ENCODE peak calls at places on chromosomes 13 and 19, in seven cellular contexts. R is CD8-positive, alpha-beta T cell; M is neural progenitor cell; Z is psoas muscle; E is ovary; B is body of pancreas; T is uterus. H is an unnamed sample. For H3K27me3, the result is how much of the 10 kb centered on the place peaks cover.

GRCh38 chr19:51602189-51602854 is 27.9 kb downstream of the SIGLEC5 start:
- DNase-seq in R (no peak), E (no peak), Z (no peak), B (no peak), T (no peak), M (no peak), H (no peak)

GRCh38 chr13:110017379-110017778 is 231.0 kb upstream of the IRS2 start:
- DNase-seq in R (no peak), B (peak), M (no peak), E (no peak), Z (no peak), T (no peak), H (no peak)

GRCh38 chr13:52809310-52809769 is 39.1 kb downstream of the PCDH8 start:
- DNase-seq in Z (no peak), T (no peak), M (peak), E (no peak), B (peak), R (peak), H (no peak)

GRCh38 chr19:56153507-56153906 is 12.4 kb downstream of the ZNF444 start:
- DNase-seq in B (peak), M (peak), R (no peak), Z (no peak), T (no peak), E (no peak), H (no peak)

GRCh38 chr13:110109910-110110309 is 197.0 kb downstream of the COL4A1 start:
- DNase-seq in E (peak), Z (peak), R (no peak), T (peak), M (peak), B (peak), H (peak)

GRCh38 chr19:5171711-5172110 is 168.9 kb downstream of the PTPRS start:
- DNase-seq in T (no peak), R (no peak), E (no peak), B (no peak), M (no peak), Z (no peak), H (no peak)

GRCh38 chr13:110208116-110208515 is 98.8 kb downstream of the COL4A1 start:
- DNase-seq in B (no peak), Z (no peak), T (no peak), E (no peak), M (no peak), R (no peak), H (no peak)

GRCh38 chr13:95641961-95642621 is 2.4 kb downstream of the DZIP1 start:
- DNase-seq in M (peak), B (peak), T (peak), Z (peak), E (peak), R (no peak), H (no peak)

GRCh38 chr13:27472941-27473340 is 22.6 kb upstream of the MTIF3 start:
- DNase-seq in Z (no peak), T (no peak), M (no peak), E (no peak), B (no peak), R (no peak), H (no peak)

GRCh38 chr19:5234412-5234811 is 106.2 kb downstream of the PTPRS start:
- DNase-seq in R (no peak), E (no peak), T (no peak), B (no peak), Z (peak), M (no peak), H (no peak)

GRCh38 chr19:41328157-41328817 is 18.3 kb downstream of the CCDC97 start:
- DNase-seq in Z (no peak), M (no peak), E (no peak), B (no peak), T (no peak), R (no peak), H (no peak)

GRCh38 chr13:47092202-47092601 is 195.3 kb upstream of the HTR2A start:
- DNase-seq in E (no peak), B (no peak), T (no peak), R (no peak), M (no peak), Z (no peak), H (no peak)

GRCh38 chr19:35266904-35267817 is 1.6 kb upstream of the USF2 start:
- DNase-seq in Z (peak), B (peak), M (peak), R (peak), T (peak), E (peak), H (peak)

GRCh38 chr19:49574206-49574755 is 6.1 kb downstream of the NOSIP start:
- DNase-seq in T (no peak), R (no peak), M (no peak), B (no peak), Z (no peak), E (no peak), H (no peak)

GRCh38 chr19:7748756-7749155 is 1.4 kb upstream of the CD209 start:
- DNase-seq in T (no peak), E (no peak), R (no peak), Z (no peak), M (no peak), B (peak), H (no peak)

GRCh38 chr13:77990973-77991372 is 72.3 kb upstream of the EDNRB start:
- DNase-seq in Z (no peak), E (no peak), T (no peak), M (no peak), R (no peak), B (no peak), H (no peak)

GRCh38 chr13:59497845-59498244 is 665.9 kb downstream of the DIAPH3 start:
- DNase-seq in E (no peak), B (no peak), T (no peak), Z (no peak), M (no peak), R (no peak), H (no peak)

GRCh38 chr19:38714354-38714778 is 29.9 kb downstream of the CAPN12 start:
- DNase-seq in E (no peak), Z (no peak), T (no peak), M (no peak), R (no peak), B (peak), H (no peak)

GRCh38 chr19:35297515-35297848 is 5.5 kb downstream of the MAG start:
- DNase-seq in T (no peak), E (no peak), B (no peak), R (no peak), Z (no peak), M (no peak), H (no peak)

GRCh38 chr13:114106991-114107685 is 25.3 kb downstream of the RASA3 start:
- DNase-seq in Z (peak), M (no peak), R (no peak), T (peak), E (no peak), B (no peak), H (no peak)

GRCh38 chr13:41581884-41582547 is 124.7 kb downstream of the RGCC start:
- DNase-seq in M (no peak), E (no peak), T (no peak), Z (no peak), R (no peak), B (no peak), H (no peak)

GRCh38 chr19:49786432-49786831 is 19.6 kb downstream of the AP2A1 start:
- DNase-seq in T (peak), E (no peak), R (no peak), B (no peak), M (no peak), Z (no peak), H (no peak)

GRCh38 chr13:24540236-24541126 is 27.9 kb upstream of the PARP4 start:
- DNase-seq in T (no peak), M (peak), B (no peak), R (no peak), Z (no peak), E (no peak), H (no peak)

GRCh38 chr19:41696402-41697197 is 8.5 kb upstream of the CEACAM7 start:
- DNase-seq in E (no peak), B (no peak), R (no peak), T (no peak), Z (no peak), M (no peak), H (no peak)

GRCh38 chr13:41606646-41607045 is 149.3 kb downstream of the RGCC start:
- DNase-seq in M (no peak), B (no peak), E (no peak), T (no peak), R (no peak), Z (no peak), H (no peak)

GRCh38 chr19:15251010-15251748 is 18.9 kb upstream of the EPHX3 start:
- DNase-seq in Z (peak), T (peak), R (no peak), B (no peak), E (no peak), M (no peak), H (no peak)

GRCh38 chr13:110911880-110912279 is 3.0 kb downstream of the ANKRD10 start:
- DNase-seq in M (no peak), E (no peak), R (no peak), B (no peak), T (no peak), Z (no peak), H (no peak)

GRCh38 chr19:3344608-3345598 is 21.5 kb upstream of the NFIC start:
- DNase-seq in E (no peak), R (no peak), B (no peak), Z (no peak), M (no peak), T (peak), H (no peak)

GRCh38 chr19:3345850-3346460 is 20.4 kb upstream of the NFIC start:
- DNase-seq in E (no peak), R (no peak), M (no peak), Z (no peak), T (no peak), B (no peak), H (no peak)

GRCh38 chr19:3346677-3347353 is 19.6 kb upstream of the NFIC start:
- DNase-seq in E (peak), M (no peak), B (peak), T (peak), R (no peak), Z (peak), H (peak)

GRCh38 chr19:3342246-3342645 is 24.1 kb upstream of the NFIC start:
- DNase-seq in T (no peak), M (no peak), E (no peak), Z (no peak), B (no peak), R (no peak), H (no peak)

DNA sequence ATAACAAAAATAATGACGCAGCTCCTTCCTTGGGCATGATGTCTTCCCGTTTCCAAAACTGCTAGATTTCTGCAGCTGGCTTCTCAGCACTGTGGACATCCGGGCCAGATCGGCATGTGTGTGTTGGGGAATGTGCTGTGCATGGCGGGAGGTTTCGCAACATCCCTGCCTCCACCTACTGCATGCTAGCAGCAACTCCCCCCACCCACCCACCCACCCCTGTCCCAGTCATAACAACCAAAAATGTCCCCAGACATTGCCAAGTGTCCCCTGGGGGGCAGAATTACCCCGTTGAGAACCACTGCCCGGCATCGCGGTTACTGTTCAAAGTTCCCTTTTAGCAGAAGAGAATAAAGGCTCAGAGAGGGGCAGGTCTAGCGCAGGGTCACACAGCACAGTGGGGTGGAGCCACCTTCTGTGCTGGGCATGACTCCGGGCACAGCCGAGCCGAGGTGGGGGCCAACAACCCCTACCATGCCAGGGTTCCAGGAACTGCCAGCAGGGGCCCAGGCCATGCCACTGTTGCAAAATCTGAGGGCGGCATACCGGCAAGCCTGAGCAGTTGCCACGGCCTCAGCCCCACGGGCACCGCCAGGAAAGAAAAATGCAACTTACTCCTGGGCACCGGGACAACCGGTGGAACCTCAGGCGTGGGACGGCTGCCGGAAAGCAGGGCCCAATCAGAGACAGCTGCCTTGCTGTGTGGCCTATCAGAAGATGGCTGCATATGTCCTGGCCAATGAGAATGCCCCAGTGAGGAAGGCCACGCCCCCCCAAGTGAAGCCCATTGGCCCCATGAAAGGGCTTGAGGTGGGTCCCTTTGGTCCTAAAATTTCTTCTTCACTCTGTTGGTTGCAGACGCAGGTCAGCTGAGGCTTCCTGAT is 22.5 kb upstream of the NFIC start:
- DNase-seq in M (no peak), Z (peak), R (peak), E (peak), B (peak), T (peak), H (peak)
- TF ChIP-seq CTCF in M (no peak), Z (no peak), R (no peak), E (no peak), B (no peak), T (no peak), H (peak)

GRCh38 chr13:20136781-20137703 is 23.8 kb downstream of the GJA3 start:
- DNase-seq in M (peak), T (no peak), E (no peak), R (peak), Z (no peak), B (peak), H (no peak)
- H3K27me3 ChIP-seq in M (under half), T (under half), E (under half), R (under half), Z (under half), B (under half), H (half or more)

GRCh38 chr19:2048104-2048958 is 2.7 kb downstream of the MKNK2 start:
- DNase-seq in E (no peak), R (no peak), M (no peak), T (no peak), Z (peak), B (peak), H (no peak)
- H3K4me3 ChIP-seq in E (peak), R (peak), M (no peak), T (peak), Z (peak), B (no peak), H (peak)

GRCh38 chr19:53394974-53395839 is at the start of gene ZNF765:
- DNase-seq in B (peak), E (peak), M (peak), Z (peak), R (peak), T (peak), H (peak)
- TF ChIP-seq CTCF in B (peak), E (no peak), M (peak), Z (peak), R (peak), T (peak), H (peak)

H was measured in dorsolateral prefrontal cortex.